ENCODE peak calls at places on chromosomes 11 and 22, in five cellular contexts. One of them, this sample, is unnamed.
A peak's percentile ranks its signal among the peaks of the same experiment; 100 is the strongest.

GRCh38 chr11:116691779-116692178 is 81.0 kb downstream of the BUD13 start:
- DNase-seq in ovary: peak; percentile 61
- DNase-seq in foreskin fibroblast: peak; percentile 54
- DNase-seq in lower lobe of right lung: peak; percentile 54
- DNase-seq in esophagus squamous epithelium: no peak
- DNase-seq in this sample: peak; percentile 73

GRCh38 chr22:47835726-47836125 is 1073.3 kb downstream of the TBC1D22A start:
- DNase-seq in ovary: no peak
- DNase-seq in foreskin fibroblast: peak; percentile 9
- DNase-seq in lower lobe of right lung: no peak
- DNase-seq in esophagus squamous epithelium: no peak
- DNase-seq in this sample: no peak

GRCh38 chr22:37640591-37641250 is 1.3 kb downstream of the SH3BP1 start:
- DNase-seq in ovary: peak; percentile 36
- DNase-seq in foreskin fibroblast: no peak
- DNase-seq in lower lobe of right lung: no peak
- DNase-seq in esophagus squamous epithelium: no peak
- DNase-seq in this sample: no peak

GRCh38 chr11:33701302-33701701 is 676 bp upstream of the C11orf91 start:
- DNase-seq in ovary: no peak
- DNase-seq in foreskin fibroblast: peak; percentile 74
- DNase-seq in lower lobe of right lung: no peak
- DNase-seq in esophagus squamous epithelium: no peak
- DNase-seq in this sample: no peak

GRCh38 chr11:3855808-3856491 is 486 bp downstream of the STIM1 start:
- DNase-seq in ovary: peak; percentile 64
- DNase-seq in foreskin fibroblast: peak; percentile 63
- DNase-seq in lower lobe of right lung: peak; percentile 79
- DNase-seq in esophagus squamous epithelium: no peak
- DNase-seq in this sample: peak; percentile 54

GRCh38 chr11:128210148-128210940 is 377.0 kb downstream of the ETS1 start:
- DNase-seq in ovary: no peak
- DNase-seq in foreskin fibroblast: peak; percentile 95
- DNase-seq in lower lobe of right lung: no peak
- DNase-seq in esophagus squamous epithelium: no peak
- DNase-seq in this sample: no peak

GRCh38 chr11:73375830-73376167 is 400 bp upstream of the RELT start:
- DNase-seq in ovary: no peak
- DNase-seq in foreskin fibroblast: no peak
- DNase-seq in lower lobe of right lung: no peak
- DNase-seq in esophagus squamous epithelium: no peak
- DNase-seq in this sample: no peak

GRCh38 chr22:47355388-47355725 is 592.9 kb downstream of the TBC1D22A start:
- DNase-seq in ovary: no peak
- DNase-seq in foreskin fibroblast: no peak
- DNase-seq in lower lobe of right lung: no peak
- DNase-seq in esophagus squamous epithelium: no peak
- DNase-seq in this sample: no peak

GRCh38 chr11:29153078-29153477 is 863.8 kb downstream of the KCNA4 start:
- DNase-seq in ovary: no peak
- DNase-seq in foreskin fibroblast: no peak
- DNase-seq in lower lobe of right lung: no peak
- DNase-seq in esophagus squamous epithelium: no peak
- DNase-seq in this sample: no peak

GRCh38 chr11:120598517-120599209 is 87.1 kb downstream of the GRIK4 start:
- DNase-seq in ovary: no peak
- DNase-seq in foreskin fibroblast: no peak
- DNase-seq in lower lobe of right lung: peak; percentile 8
- DNase-seq in esophagus squamous epithelium: no peak
- DNase-seq in this sample: no peak

GRCh38 chr11:72237112-72237931 is 6.7 kb downstream of the PHOX2A start:
- DNase-seq in ovary: peak; percentile 25
- DNase-seq in foreskin fibroblast: no peak
- DNase-seq in lower lobe of right lung: no peak
- DNase-seq in esophagus squamous epithelium: no peak
- DNase-seq in this sample: no peak

GRCh38 chr22:37486224-37486845 is at the start of gene MFNG:
- DNase-seq in ovary: peak; percentile 54
- DNase-seq in foreskin fibroblast: peak; percentile 75
- DNase-seq in lower lobe of right lung: peak; percentile 90
- DNase-seq in esophagus squamous epithelium: peak; percentile 51
- DNase-seq in this sample: peak; percentile 80

GRCh38 chr11:75597636-75598035 is 35.6 kb downstream of the SERPINH1 start:
- DNase-seq in ovary: no peak
- DNase-seq in foreskin fibroblast: peak; percentile 44
- DNase-seq in lower lobe of right lung: no peak
- DNase-seq in esophagus squamous epithelium: no peak
- DNase-seq in this sample: peak; percentile 59

GRCh38 chr22:50307891-50308596 is 598 bp upstream of the PLXNB2 start:
- DNase-seq in ovary: peak; percentile 72
- DNase-seq in foreskin fibroblast: no peak
- DNase-seq in lower lobe of right lung: no peak
- DNase-seq in esophagus squamous epithelium: no peak
- DNase-seq in this sample: peak; percentile 25

GRCh38 chr22:36334081-36334831 is 53.5 kb downstream of the MYH9 start:
- DNase-seq in ovary: no peak
- DNase-seq in foreskin fibroblast: no peak
- DNase-seq in lower lobe of right lung: peak; percentile 75
- DNase-seq in esophagus squamous epithelium: no peak
- DNase-seq in this sample: no peak

GRCh38 chr11:34682822-34683221 is 61.9 kb downstream of the EHF start:
- DNase-seq in ovary: no peak
- DNase-seq in foreskin fibroblast: peak; percentile 57
- DNase-seq in lower lobe of right lung: no peak
- DNase-seq in esophagus squamous epithelium: no peak
- DNase-seq in this sample: no peak

GRCh38 chr11:122046846-122047245 is 69.2 kb downstream of the BLID start:
- DNase-seq in ovary: no peak
- DNase-seq in foreskin fibroblast: no peak
- DNase-seq in lower lobe of right lung: no peak
- DNase-seq in esophagus squamous epithelium: no peak
- DNase-seq in this sample: no peak

GRCh38 chr11:121800704-121801516 is 315.1 kb downstream of the BLID start:
- DNase-seq in ovary: peak; percentile 59
- DNase-seq in foreskin fibroblast: no peak
- DNase-seq in lower lobe of right lung: no peak
- DNase-seq in esophagus squamous epithelium: no peak
- DNase-seq in this sample: no peak

GRCh38 chr22:46043816-46044717 is 67.1 kb upstream of the WNT7B start:
- DNase-seq in ovary: peak; percentile 71
- DNase-seq in foreskin fibroblast: peak; percentile 64
- DNase-seq in lower lobe of right lung: peak; percentile 60
- DNase-seq in esophagus squamous epithelium: no peak
- DNase-seq in this sample: no peak

GRCh38 chr22:28116261-28116673 is 197.2 kb upstream of the PITPNB start:
- DNase-seq in ovary: peak; percentile 49
- DNase-seq in foreskin fibroblast: peak; percentile 94
- DNase-seq in lower lobe of right lung: no peak
- DNase-seq in esophagus squamous epithelium: no peak
- DNase-seq in this sample: no peak

GRCh38 chr11:313787-314547 is at the start of gene IFITM1:
- DNase-seq in ovary: no peak
- DNase-seq in foreskin fibroblast: peak; percentile 85
- DNase-seq in lower lobe of right lung: peak; percentile 51
- DNase-seq in esophagus squamous epithelium: no peak
- DNase-seq in this sample: no peak

GRCh38 chr22:27046126-27046525 is 388.7 kb downstream of the MIAT start:
- DNase-seq in ovary: no peak
- DNase-seq in foreskin fibroblast: no peak
- DNase-seq in lower lobe of right lung: no peak
- DNase-seq in esophagus squamous epithelium: no peak
- DNase-seq in this sample: no peak

GRCh38 chr11:125056931-125057330 is 6.2 kb upstream of the SLC37A2 start:
- DNase-seq in ovary: no peak
- DNase-seq in foreskin fibroblast: no peak
- DNase-seq in lower lobe of right lung: no peak
- DNase-seq in esophagus squamous epithelium: no peak
- DNase-seq in this sample: no peak

GRCh38 chr22:43860126-43860525 is 2.2 kb downstream of the SULT4A1 start:
- DNase-seq in ovary: no peak
- DNase-seq in foreskin fibroblast: no peak
- DNase-seq in lower lobe of right lung: no peak
- DNase-seq in esophagus squamous epithelium: no peak
- DNase-seq in this sample: peak; percentile 16

GRCh38 chr11:48109046-48109666 is 107.5 kb upstream of the OR4B1 start:
- DNase-seq in ovary: no peak
- DNase-seq in foreskin fibroblast: peak; percentile 69
- DNase-seq in lower lobe of right lung: no peak
- DNase-seq in esophagus squamous epithelium: no peak
- DNase-seq in this sample: no peak

GRCh38 chr22:46676479-46676878 is 56.3 kb downstream of the GRAMD4 start:
- DNase-seq in ovary: no peak
- DNase-seq in foreskin fibroblast: no peak
- DNase-seq in lower lobe of right lung: no peak
- DNase-seq in esophagus squamous epithelium: no peak
- DNase-seq in this sample: no peak

GRCh38 chr11:66314186-66314501 is 2.7 kb downstream of the CD248 start:
- DNase-seq in ovary: no peak
- DNase-seq in foreskin fibroblast: no peak
- DNase-seq in lower lobe of right lung: no peak
- DNase-seq in esophagus squamous epithelium: no peak
- DNase-seq in this sample: no peak

GRCh38 chr11:128711136-128711535 is 17.3 kb downstream of the FLI1 start:
- DNase-seq in ovary: no peak
- DNase-seq in foreskin fibroblast: peak; percentile 71
- DNase-seq in lower lobe of right lung: no peak
- DNase-seq in esophagus squamous epithelium: no peak
- DNase-seq in this sample: no peak

GRCh38 chr22:41526802-41527799 is 17.2 kb downstream of the POLR3H start:
- DNase-seq in ovary: peak; percentile 61
- DNase-seq in foreskin fibroblast: peak; percentile 64
- DNase-seq in lower lobe of right lung: peak; percentile 67
- DNase-seq in esophagus squamous epithelium: no peak
- DNase-seq in this sample: peak; percentile 63

DNA sequence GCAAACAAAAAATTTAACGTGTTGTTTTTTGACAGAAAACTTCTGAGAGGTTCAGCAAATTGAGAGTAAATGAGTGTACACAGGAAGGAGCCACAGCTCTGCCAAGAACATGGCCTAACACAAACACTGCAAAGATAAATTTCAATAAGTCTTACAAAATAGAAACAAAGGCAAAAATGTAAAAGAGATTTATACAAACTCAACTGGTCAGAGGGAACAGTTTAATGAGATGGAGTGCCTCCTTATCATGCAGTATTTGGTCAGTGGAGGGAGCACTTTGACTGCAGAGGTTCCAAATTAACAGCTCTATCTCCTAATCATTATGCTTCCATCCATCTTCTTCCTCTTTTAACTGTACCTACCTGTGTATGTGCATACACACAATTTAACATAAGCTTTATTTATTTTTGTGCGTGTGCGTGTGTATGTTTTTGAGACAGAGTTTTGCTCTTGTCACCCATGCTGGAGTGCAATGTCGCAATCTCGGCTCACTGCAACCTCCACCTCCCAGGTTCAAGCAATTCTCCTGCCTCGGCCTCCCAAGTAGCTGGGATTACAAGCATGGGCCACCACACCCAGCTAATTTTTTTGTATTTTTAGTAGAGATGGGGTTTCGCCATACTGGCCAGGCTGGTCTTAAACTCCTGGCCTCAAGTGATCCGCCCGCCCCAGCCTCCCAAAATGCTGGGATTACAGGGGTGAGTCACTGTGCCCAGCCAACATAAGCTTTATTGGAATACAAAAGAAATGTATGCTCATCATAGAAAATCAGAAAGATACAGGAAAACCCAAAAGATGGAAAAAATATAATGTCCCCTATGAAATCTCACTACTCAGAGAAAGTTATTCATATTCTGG is 111.9 kb downstream of the MRTFA start:
- DNase-seq in ovary: no peak
- DNase-seq in foreskin fibroblast: peak; percentile 47
- DNase-seq in lower lobe of right lung: no peak
- DNase-seq in esophagus squamous epithelium: no peak
- DNase-seq in this sample: no peak
- TF ChIP-seq CTCF in ovary: no peak
- TF ChIP-seq CTCF in foreskin fibroblast: peak; percentile 41
- TF ChIP-seq CTCF in lower lobe of right lung: peak; percentile 32
- TF ChIP-seq CTCF in esophagus squamous epithelium: no peak
- TF ChIP-seq CTCF in this sample: no peak

GRCh38 chr22:31613286-31613903 is 48.6 kb downstream of the PISD start:
- DNase-seq in ovary: no peak
- DNase-seq in foreskin fibroblast: no peak
- DNase-seq in lower lobe of right lung: peak; percentile 42
- DNase-seq in esophagus squamous epithelium: no peak
- DNase-seq in this sample: no peak
- TF ChIP-seq CTCF in ovary: no peak
- TF ChIP-seq CTCF in foreskin fibroblast: no peak
- TF ChIP-seq CTCF in lower lobe of right lung: no peak
- TF ChIP-seq CTCF in esophagus squamous epithelium: no peak
- TF ChIP-seq CTCF in this sample: no peak

DNA sequence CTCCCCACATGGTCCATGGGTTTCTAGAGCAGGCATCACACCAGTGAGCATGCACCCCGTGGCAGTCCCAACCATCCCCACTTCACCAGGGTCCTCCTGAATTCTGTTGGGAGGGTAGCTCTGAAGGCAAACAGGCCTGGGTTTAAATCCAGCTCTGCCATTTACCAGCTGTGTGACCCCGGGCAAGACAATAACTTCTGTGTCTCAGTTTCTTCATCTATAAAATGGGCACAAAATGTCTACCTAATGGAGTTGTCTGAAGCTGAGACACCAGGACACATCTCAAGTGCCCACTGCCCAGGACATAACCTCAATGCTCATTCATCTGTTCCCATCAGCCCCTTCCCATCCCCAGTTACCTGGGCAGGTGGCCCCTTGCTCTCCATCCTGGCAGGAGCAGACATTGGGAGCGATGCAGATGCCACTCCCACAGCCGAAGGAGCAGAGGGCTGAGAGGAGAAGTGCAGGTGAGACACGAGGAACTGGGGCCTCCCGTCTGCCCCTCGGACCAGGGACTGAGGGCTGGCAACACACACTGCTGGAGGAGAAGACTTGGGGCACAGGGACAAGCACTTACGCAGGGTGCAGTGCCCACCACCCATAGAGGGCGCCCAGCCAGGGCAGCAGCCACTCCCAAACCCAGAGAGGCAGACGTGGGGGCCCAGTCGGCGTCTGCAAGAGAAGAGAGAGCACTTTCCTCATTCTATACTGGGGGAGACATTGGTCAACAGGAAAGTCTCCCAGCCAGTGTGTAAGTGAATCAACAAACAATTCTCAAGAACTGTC is 4.0 kb downstream of the VWCE start:
- DNase-seq in ovary: no peak
- DNase-seq in foreskin fibroblast: no peak
- DNase-seq in lower lobe of right lung: peak; percentile 23
- DNase-seq in esophagus squamous epithelium: no peak
- DNase-seq in this sample: no peak
- TF ChIP-seq CTCF in ovary: no peak
- TF ChIP-seq CTCF in foreskin fibroblast: no peak
- TF ChIP-seq CTCF in lower lobe of right lung: no peak
- TF ChIP-seq CTCF in esophagus squamous epithelium: no peak
- TF ChIP-seq CTCF in this sample: no peak

DNA sequence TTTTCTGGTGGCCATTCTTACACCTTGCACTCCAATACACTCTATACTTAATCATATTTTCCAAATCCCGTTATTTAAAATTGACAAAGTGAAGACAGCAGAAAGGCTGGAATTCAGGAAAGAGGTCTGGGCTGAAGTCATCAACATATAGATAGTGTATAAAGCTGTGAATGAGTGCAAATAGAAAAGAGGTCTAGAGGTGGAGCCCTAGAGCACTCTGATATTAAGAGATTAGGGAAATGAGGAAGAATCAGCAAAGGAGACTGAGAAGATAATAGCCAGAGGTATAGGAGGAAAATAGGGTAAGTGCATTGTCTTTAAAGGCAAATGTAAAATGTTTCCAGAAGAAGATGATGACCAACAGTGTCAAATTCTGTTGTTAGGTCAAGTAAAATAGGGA is 7.9 kb downstream of the CTR9 start:
- DNase-seq in ovary: no peak
- DNase-seq in foreskin fibroblast: peak; percentile 25
- DNase-seq in lower lobe of right lung: no peak
- DNase-seq in esophagus squamous epithelium: no peak
- DNase-seq in this sample: no peak
- TF ChIP-seq CTCF in ovary: no peak
- TF ChIP-seq CTCF in foreskin fibroblast: peak; percentile 9
- TF ChIP-seq CTCF in lower lobe of right lung: no peak
- TF ChIP-seq CTCF in esophagus squamous epithelium: no peak
- TF ChIP-seq CTCF in this sample: no peak

This sample was measured in glutamatergic neuron.